ENCODE peak calls at places on chromosome 18, in seven cellular contexts. V, Q, C, O, M, Z and U are unnamed samples.

GRCh38 chr18:41323044-41323443 is 632.0 kb upstream of the PIK3C3 start:
- DNase-seq in C (no peak), M (no peak), V (peak; percentile 2), O (no peak), Z (no peak), Q (no peak), U (no peak)

GRCh38 chr18:61334951-61335736 is 1.9 kb downstream of the CDH20 start:
- DNase-seq in Z (no peak), V (no peak), Q (no peak), M (no peak), C (no peak), O (no peak), U (no peak)

GRCh38 chr18:49241852-49242251 is 218.6 kb downstream of the DYM start:
- DNase-seq in Q (no peak), O (peak; percentile 26), C (no peak), V (no peak), M (no peak), Z (no peak), U (peak; percentile 20)

GRCh38 chr18:5476961-5477800 is 66.6 kb downstream of the EPB41L3 start:
- DNase-seq in Z (no peak), M (no peak), V (peak; percentile 67), Q (no peak), C (no peak), O (no peak), U (no peak)

GRCh38 chr18:51463483-51464136 is 266.1 kb upstream of the MEX3C start:
- DNase-seq in Q (no peak), M (no peak), C (no peak), V (no peak), Z (no peak), O (no peak), U (no peak)

GRCh38 chr18:63783394-63783793 is 8.2 kb downstream of the SERPINB7 start:
- DNase-seq in Z (no peak), C (no peak), M (no peak), Q (no peak), O (no peak), V (no peak), U (no peak)

GRCh38 chr18:10036479-10036878 is 122.7 kb downstream of the VAPA start:
- DNase-seq in V (no peak), M (no peak), C (no peak), Z (no peak), O (no peak), Q (no peak), U (no peak)

GRCh38 chr18:52236134-52236533 is 103.9 kb upstream of the DCC start:
- DNase-seq in Q (no peak), O (no peak), M (no peak), V (no peak), C (no peak), Z (no peak), U (no peak)

GRCh38 chr18:9139400-9140039 is 2.9 kb downstream of the ANKRD12 start:
- DNase-seq in C (no peak), Z (no peak), M (no peak), Q (no peak), V (no peak), O (no peak), U (no peak)

GRCh38 chr18:54672846-54673475 is 81.9 kb downstream of the DYNAP start:
- DNase-seq in M (no peak), O (no peak), Z (no peak), C (no peak), Q (no peak), V (peak; percentile 8), U (no peak)

GRCh38 chr18:7746106-7746505 is 179.0 kb downstream of the PTPRM start:
- DNase-seq in O (no peak), V (no peak), M (no peak), C (no peak), Z (no peak), Q (no peak), U (no peak)

GRCh38 chr18:57890266-57890665 is 87.2 kb upstream of the ATP8B1 start:
- DNase-seq in V (no peak), M (no peak), Z (no peak), Q (no peak), C (no peak), O (no peak), U (no peak)

GRCh38 chr18:9961031-9961430 is 47.2 kb downstream of the VAPA start:
- DNase-seq in Q (no peak), Z (no peak), M (no peak), V (peak; percentile 43), O (no peak), C (no peak), U (no peak)

GRCh38 chr18:54192415-54192814 is 32.1 kb downstream of the MBD2 start:
- DNase-seq in M (no peak), O (no peak), C (no peak), V (no peak), Z (no peak), Q (no peak), U (no peak)